ENCODE peak calls at places on chromosomes 16 and 17, in ten cellular contexts. Q is A549, F is GM20000, T is lower lobe of right lung, K is OCI-LY7, A is GM10248, N is Caco-2, V is AG04449, P is testis, O is GM13976. L is an unnamed sample.

GRCh38 chr17:34154916-34155730 is 100.0 kb upstream of the CCL2 start:
- DNase-seq in V (no peak), Q (no peak), K (no peak), N (no peak), A (no peak), P (no peak), O (no peak), T (no peak), F (no peak), L (no peak)

GRCh38 chr17:45270828-45271418 is 9.0 kb upstream of the SPATA32 start:
- DNase-seq in V (no peak), F (no peak), O (no peak), P (peak; percentile 40), T (no peak), N (peak; percentile 51), K (peak; percentile 46), Q (peak; percentile 68), A (no peak), L (no peak)

GRCh38 chr17:5198472-5198871 is 6.8 kb upstream of the ZNF594 start:
- DNase-seq in Q (no peak), N (no peak), F (no peak), P (no peak), T (no peak), V (no peak), K (peak; percentile 82), O (no peak), A (no peak), L (no peak)

GRCh38 chr16:66058181-66058580 is 308.3 kb upstream of the CDH5 start:
- DNase-seq in F (no peak), P (no peak), O (no peak), K (no peak), V (peak; percentile 69), A (no peak), Q (no peak), N (no peak), T (no peak), L (peak; percentile 77)

GRCh38 chr16:65546353-65546791 is 424.5 kb upstream of the CDH11 start:
- DNase-seq in P (no peak), O (no peak), F (no peak), V (no peak), Q (no peak), N (no peak), T (no peak), A (no peak), K (no peak), L (peak; percentile 34)

GRCh38 chr16:82653550-82654511 is 27.1 kb downstream of the CDH13 start:
- DNase-seq in V (peak; percentile 80), A (peak; percentile 39), Q (peak; percentile 44), F (peak; percentile 46), K (peak; percentile 11), N (peak; percentile 61), O (peak; percentile 47), P (no peak), T (no peak), L (peak; percentile 61)

GRCh38 chr17:16818340-16818739 is 128.3 kb downstream of the CCDC144A start:
- DNase-seq in F (no peak), K (no peak), V (no peak), N (no peak), O (no peak), Q (no peak), T (no peak), A (no peak), P (no peak), L (no peak)

GRCh38 chr17:82851381-82851780 is 11.6 kb upstream of the ZNF750 start:
- DNase-seq in T (peak; percentile 39), V (no peak), N (no peak), Q (no peak), P (no peak), O (no peak), F (no peak), K (no peak), A (no peak), L (no peak)

GRCh38 chr17:78774956-78775571 is 7.0 kb downstream of the CYTH1 start:
- DNase-seq in A (no peak), N (no peak), O (peak; percentile 38), Q (no peak), K (peak; percentile 60), V (no peak), T (no peak), P (no peak), F (no peak), L (no peak)

GRCh38 chr17:7166873-7167272 is 12.3 kb downstream of the ASGR1 start:
- DNase-seq in Q (no peak), O (no peak), V (no peak), N (no peak), A (no peak), T (no peak), F (no peak), K (no peak), P (no peak), L (no peak)

GRCh38 chr17:69434164-69434579 is 19.7 kb downstream of the MAP2K6 start:
- DNase-seq in Q (no peak), K (no peak), N (no peak), P (no peak), F (no peak), T (no peak), V (no peak), O (no peak), A (no peak), L (no peak)

GRCh38 chr16:29011112-29011511 is 26.3 kb downstream of the LAT start:
- DNase-seq in K (no peak), P (no peak), V (no peak), N (peak; percentile 19), O (no peak), F (no peak), Q (no peak), T (no peak), A (no peak), L (no peak)

GRCh38 chr17:74987909-74988711 is 678 bp downstream of the CDR2L start:
- DNase-seq in P (peak; percentile 85), A (no peak), V (no peak), Q (no peak), F (no peak), T (peak; percentile 84), K (peak; percentile 15), N (peak; percentile 82), O (no peak), L (peak; percentile 66)

GRCh38 chr17:82237746-82238561 is 9.1 kb downstream of the SLC16A3 start:
- DNase-seq in O (no peak), Q (no peak), K (no peak), F (no peak), T (peak; percentile 51), A (no peak), V (no peak), P (no peak), N (no peak), L (no peak)

GRCh38 chr16:73015612-73016487 is 32.1 kb downstream of the ZFHX3 start:
- DNase-seq in O (peak; percentile 74), K (no peak), A (peak; percentile 81), F (peak; percentile 72), V (no peak), T (peak; percentile 81), N (no peak), P (no peak), Q (peak; percentile 29), L (no peak)

GRCh38 chr17:64507418-64507766 is 615 bp downstream of the CEP95 start:
- DNase-seq in O (peak; percentile 63), Q (peak; percentile 67), P (no peak), T (no peak), V (no peak), N (peak; percentile 63), F (peak; percentile 56), K (peak; percentile 85), A (peak; percentile 58), L (no peak)
- TF ChIP-seq CTCF in O (peak; percentile 40), Q (peak; percentile 57), P (no peak), T (peak; percentile 49), V (peak; percentile 39), N (peak; percentile 30), F (peak; percentile 20), K (peak; percentile 81), A (peak; percentile 59), L (peak; percentile 57)

GRCh38 chr16:27428035-27428785 is 26.2 kb downstream of the IL21R start:
- DNase-seq in T (no peak), P (peak; percentile 9), N (no peak), F (no peak), Q (no peak), O (no peak), A (peak; percentile 14), K (no peak), V (no peak), L (no peak)
- TF ChIP-seq CTCF in T (no peak), P (no peak), N (no peak), F (peak; percentile 3), Q (no peak), O (no peak), A (peak; percentile 21), K (peak; percentile 71), V (no peak), L (no peak)

GRCh38 chr17:59366040-59366757 is 34.7 kb downstream of the YPEL2 start:
- DNase-seq in Q (no peak), N (peak; percentile 53), F (no peak), O (no peak), V (no peak), P (no peak), A (no peak), T (no peak), K (no peak), L (no peak)
- TF ChIP-seq CTCF in Q (no peak), N (no peak), F (no peak), O (no peak), V (no peak), P (no peak), A (no peak), T (no peak), K (no peak), L (no peak)

DNA sequence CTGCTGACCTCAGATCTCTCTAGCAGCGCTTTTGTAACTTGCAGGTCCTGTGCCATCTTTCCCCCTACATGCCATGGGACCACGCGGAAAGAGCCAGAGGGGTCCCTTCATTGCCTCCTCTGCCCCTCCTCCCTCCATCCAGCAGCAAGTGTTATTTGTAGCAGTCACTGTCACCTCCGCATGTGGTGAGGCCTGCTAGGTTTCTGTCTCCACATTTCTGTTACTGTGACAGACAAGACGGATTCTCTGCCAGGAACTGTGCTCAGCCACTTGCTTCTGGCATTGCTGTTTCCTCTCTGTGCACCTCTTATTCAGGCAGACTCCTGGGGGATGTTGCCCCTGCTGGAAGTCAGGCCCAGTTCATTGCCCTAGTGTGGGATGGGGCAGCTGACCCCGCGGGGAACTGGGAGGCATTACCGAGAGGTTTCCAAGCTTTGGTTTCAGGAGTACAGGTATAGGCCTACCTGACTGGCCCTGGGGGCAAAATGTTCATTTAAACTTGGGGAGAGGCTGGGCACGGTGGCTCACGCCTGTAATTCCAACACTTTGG is 61.2 kb downstream of the RAB11FIP4 start:
- DNase-seq in A (no peak), N (no peak), K (no peak), F (no peak), T (no peak), V (no peak), O (no peak), P (no peak), Q (no peak), L (no peak)
- TF ChIP-seq CTCF in A (no peak), N (no peak), K (no peak), F (no peak), T (no peak), V (no peak), O (no peak), P (no peak), Q (no peak), L (no peak)

GRCh38 chr17:21525464-21526130 is 149.4 kb downstream of the KCNJ12 start:
- DNase-seq in K (no peak), F (no peak), A (no peak), P (no peak), Q (no peak), V (no peak), T (no peak), N (no peak), O (no peak), L (no peak)
- TF ChIP-seq CTCF in K (no peak), F (no peak), A (no peak), P (no peak), Q (no peak), V (no peak), T (no peak), N (no peak), O (no peak), L (no peak)